ENCODE peak calls at places on chromosomes 13 and 19, in eight cellular contexts. K, D, O, A, S, M, B and G are unnamed samples. For H3K4me1, the result is how much of the 10 kb centered on the place peaks cover.

GRCh38 chr19:51410950-51411748 is 6.3 kb downstream of the SIGLEC10 start:
- DNase-seq in K (no peak), D (no peak), O (no peak), A (no peak), S (no peak), M (no peak), B (no peak), G (no peak)

GRCh38 chr19:39845621-39846175 is 481 bp downstream of the FBL start:
- DNase-seq in K (no peak), D (peak), O (no peak), A (peak), S (no peak), M (no peak), B (no peak), G (no peak)

GRCh38 chr19:3576696-3577443 is 4.1 kb downstream of the HMG20B start:
- DNase-seq in K (peak), D (peak), O (no peak), A (peak), S (no peak), M (no peak), B (peak), G (no peak)

GRCh38 chr13:113975416-113975815 is 1.5 kb upstream of the C13orf46 start:
- DNase-seq in K (no peak), D (no peak), O (no peak), A (no peak), S (no peak), M (no peak), B (no peak), G (no peak)

GRCh38 chr13:59277106-59277505 is 886.6 kb downstream of the DIAPH3 start:
- DNase-seq in K (no peak), D (no peak), O (no peak), A (no peak), S (no peak), M (no peak), B (no peak), G (no peak)

GRCh38 chr13:63425131-63425530 is 2009.5 kb upstream of the PCDH20 start:
- DNase-seq in K (no peak), D (no peak), O (no peak), A (no peak), S (no peak), M (no peak), B (no peak), G (no peak)

GRCh38 chr19:4742717-4743646 is 19.3 kb upstream of the DPP9 start:
- DNase-seq in K (no peak), D (no peak), O (no peak), A (no peak), S (no peak), M (no peak), B (peak), G (no peak)

GRCh38 chr13:74554581-74555290 is 420.5 kb upstream of the KLF12 start:
- DNase-seq in K (no peak), D (no peak), O (no peak), A (no peak), S (no peak), M (no peak), B (no peak), G (no peak)

GRCh38 chr13:32587774-32588165 is 1.5 kb downstream of the PDS5B start:
- DNase-seq in K (no peak), D (no peak), O (no peak), A (no peak), S (no peak), M (no peak), B (no peak), G (no peak)

GRCh38 chr13:112893570-112894422 is 75.2 kb upstream of the MCF2L start:
- DNase-seq in K (peak), D (peak), O (peak), A (peak), S (no peak), M (no peak), B (peak), G (no peak)

GRCh38 chr19:44587863-44588752 is 25.3 kb upstream of the IGSF23 start:
- DNase-seq in K (no peak), D (no peak), O (no peak), A (no peak), S (no peak), M (no peak), B (no peak), G (no peak)

GRCh38 chr13:92677571-92677970 is 549.0 kb upstream of the GPC6 start:
- DNase-seq in K (no peak), D (no peak), O (no peak), A (no peak), S (no peak), M (no peak), B (no peak), G (no peak)

GRCh38 chr19:40596608-40597328 is 4.4 kb upstream of the LTBP4 start:
- DNase-seq in K (peak), D (peak), O (peak), A (peak), S (no peak), M (no peak), B (peak), G (no peak)

GRCh38 chr13:82298110-82298509 is 1584.2 kb downstream of the SLITRK1 start:
- DNase-seq in K (no peak), D (no peak), O (no peak), A (no peak), S (no peak), M (no peak), B (no peak), G (no peak)

GRCh38 chr13:52459668-52460067 is 4.4 kb downstream of the CKAP2 start:
- DNase-seq in K (no peak), D (no peak), O (no peak), A (no peak), S (no peak), M (no peak), B (no peak), G (no peak)

GRCh38 chr19:3324405-3324856 is 42.0 kb upstream of the NFIC start:
- DNase-seq in K (peak), D (peak), O (peak), A (peak), S (no peak), M (no peak), B (peak), G (peak)

GRCh38 chr13:97005631-97006262 is 11.5 kb upstream of the OXGR1 start:
- DNase-seq in K (no peak), D (no peak), O (no peak), A (no peak), S (no peak), M (no peak), B (no peak), G (no peak)

GRCh38 chr19:408441-409005 is 424 bp downstream of the C2CD4C start:
- DNase-seq in K (no peak), D (peak), O (peak), A (no peak), S (no peak), M (peak), B (peak), G (no peak)

GRCh38 chr13:80342541-80343371 is 1.8 kb upstream of the SPRY2 start:
- DNase-seq in K (peak), D (peak), O (peak), A (peak), S (no peak), M (peak), B (peak), G (peak)
- TF ChIP-seq POLR2A in K (peak), D (no peak), O (peak), A (no peak), S (no peak), M (no peak), B (peak), G (peak)

DNA sequence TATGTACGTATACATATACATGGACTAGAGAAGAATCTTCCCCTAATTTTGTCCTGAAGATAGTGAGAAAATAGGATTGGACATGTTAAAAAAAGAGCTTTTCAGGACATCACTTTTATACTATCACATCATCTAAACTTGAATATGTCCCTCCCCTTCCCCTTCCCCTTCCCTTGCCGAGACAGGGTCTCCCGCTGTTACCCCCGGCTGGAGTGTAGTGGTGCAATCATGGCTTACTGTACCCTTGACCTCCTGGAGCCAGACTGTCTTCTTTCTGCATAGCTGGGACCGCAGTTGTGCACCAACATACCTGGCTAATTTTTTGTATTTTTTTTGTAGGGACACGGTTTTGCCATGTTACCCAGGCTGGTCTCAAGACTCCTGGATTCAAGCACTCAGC is 6.6 kb downstream of the HNRNPM start:
- DNase-seq in K (no peak), D (no peak), O (no peak), A (no peak), S (no peak), M (no peak), B (no peak), G (no peak)
- H3K4me1 ChIP-seq in K (under half), D (under half), O (half or more), A (under half), S (under half), M (half or more), B (under half), G (half or more)

DNA sequence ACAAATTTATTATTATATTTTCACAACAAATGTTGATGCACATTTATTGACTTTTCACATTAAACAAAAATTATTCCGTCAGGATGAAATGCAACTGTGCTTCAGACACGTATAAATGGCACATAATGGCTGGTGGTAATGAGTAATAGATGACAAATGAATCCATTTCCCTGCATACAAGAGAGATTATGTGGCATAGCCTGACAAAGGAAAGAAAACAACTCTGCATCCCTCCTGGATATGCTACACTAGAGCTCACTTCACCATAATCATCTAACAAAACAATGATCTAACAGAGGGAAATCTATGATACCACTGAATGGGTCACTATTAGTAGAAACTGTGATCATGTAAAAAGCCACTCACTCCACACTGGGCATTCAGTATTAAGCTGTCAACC is 1498.4 kb downstream of the EFNB2 start:
- DNase-seq in K (no peak), D (no peak), O (no peak), A (no peak), S (no peak), M (no peak), B (no peak), G (no peak)
- TF ChIP-seq EP300 in K (no peak), D (no peak), O (no peak), A (no peak), S (no peak), M (no peak), B (no peak), G (no peak)

DNA sequence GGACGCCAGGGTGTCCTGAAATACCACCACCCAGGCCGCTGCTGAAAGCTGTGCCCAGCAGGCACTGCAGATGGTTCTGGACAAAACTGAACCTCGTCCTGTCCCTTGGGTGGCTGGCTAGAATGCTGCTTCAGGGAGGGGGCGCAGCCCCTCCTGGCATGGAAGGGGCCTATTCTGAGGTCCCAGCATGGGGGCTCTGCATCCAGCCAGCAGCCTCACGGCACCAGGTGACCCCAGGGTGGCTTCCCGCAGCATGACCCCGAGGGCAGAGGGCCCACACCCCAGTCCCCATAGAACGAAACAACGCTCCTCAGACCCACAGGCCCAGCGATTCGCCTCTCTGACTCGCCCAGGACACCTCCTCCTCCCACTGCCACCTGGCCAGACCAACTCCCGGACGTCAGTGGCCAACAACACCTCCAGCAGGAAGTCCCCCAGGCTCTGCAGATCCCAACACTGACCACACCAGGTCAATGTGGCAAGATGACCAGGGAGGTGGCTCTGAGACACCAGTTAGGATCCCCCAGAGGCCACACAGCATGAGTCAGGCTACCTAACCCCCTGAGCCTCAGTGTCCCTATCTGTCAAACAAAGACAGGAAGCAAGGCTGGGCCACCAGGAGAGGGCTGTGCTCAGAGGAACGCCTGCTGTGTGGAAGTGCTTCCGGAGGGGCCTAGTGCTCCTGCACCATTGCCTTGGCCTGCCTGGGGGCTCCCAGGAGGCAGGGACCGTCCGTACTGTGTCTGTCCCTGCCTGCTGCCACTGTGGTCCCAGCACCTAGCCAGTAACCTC is 6.1 kb downstream of the MKNK2 start:
- DNase-seq in K (no peak), D (peak), O (no peak), A (no peak), S (no peak), M (peak), B (no peak), G (no peak)
- TF ChIP-seq POLR2A in K (no peak), D (no peak), O (no peak), A (no peak), S (peak), M (no peak), B (no peak), G (no peak)

DNA sequence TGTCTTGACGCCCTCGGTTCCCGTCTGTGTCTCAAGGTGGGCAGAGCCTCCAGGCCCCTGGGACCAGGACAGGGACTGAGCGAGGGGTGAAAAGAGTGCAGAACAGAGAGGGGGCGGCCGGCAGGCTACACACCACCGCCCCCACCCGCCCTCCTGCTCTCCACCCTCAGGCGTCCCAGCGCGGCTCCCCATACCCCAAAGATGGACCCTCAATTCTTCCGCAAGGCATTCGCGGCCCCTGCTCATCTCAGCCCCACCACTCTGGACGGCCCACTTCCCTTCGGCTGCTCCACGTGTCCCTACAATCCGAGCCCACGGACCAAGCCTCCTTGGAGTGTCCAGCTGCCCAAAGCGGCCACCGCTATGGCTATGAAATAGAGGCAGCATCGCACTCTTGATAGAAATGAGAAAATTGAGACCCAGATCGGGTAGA is 1.8 kb downstream of the KLF16 start:
- DNase-seq in K (no peak), D (no peak), O (no peak), A (no peak), S (no peak), M (no peak), B (no peak), G (no peak)
- H3K4me1 ChIP-seq in K (half or more), D (half or more), O (half or more), A (under half), S (under half), M (half or more), B (under half), G (half or more)

DNA sequence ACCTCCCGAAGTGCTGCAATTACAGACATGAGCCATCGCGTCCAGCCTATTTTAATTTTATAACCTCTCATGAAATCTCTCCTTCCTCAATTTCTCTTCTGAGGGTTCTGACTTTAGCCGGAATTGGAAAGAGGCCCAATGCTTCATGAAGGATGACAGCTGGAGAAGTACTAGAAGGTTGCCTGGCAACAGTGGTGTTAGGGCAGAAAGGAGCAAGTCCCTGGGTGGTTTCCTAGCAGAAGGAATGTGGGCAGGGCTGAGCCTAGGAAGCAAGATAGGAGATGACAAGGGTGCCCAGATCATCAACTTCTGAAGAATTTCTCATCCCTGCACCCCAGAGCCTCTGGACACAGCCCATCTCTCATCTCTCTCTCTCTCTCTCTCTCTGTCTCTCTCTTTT is 25.8 kb downstream of the CACNG6 start:
- DNase-seq in K (no peak), D (no peak), O (no peak), A (no peak), S (no peak), M (no peak), B (no peak), G (no peak)
- TF ChIP-seq EP300 in K (no peak), D (no peak), O (no peak), A (no peak), S (no peak), M (no peak), B (no peak), G (no peak)